ENCODE peak calls at places on chromosomes 13 and 19, in eight cellular contexts. T, F, G, O, Y, A, X and L are unnamed samples.

GRCh38 chr19:35088514-35088913 is 27.1 kb upstream of the FXYD3 start:
- DNase-seq in T (no peak), F (peak; percentile 92), G (peak; percentile 42), O (no peak), Y (no peak), A (no peak), X (no peak), L (no peak)

GRCh38 chr13:46595136-46595917 is 42.4 kb downstream of the LRCH1 start:
- DNase-seq in T (no peak), F (peak; percentile 58), G (peak; percentile 45), O (no peak), Y (no peak), A (no peak), X (no peak), L (no peak)

GRCh38 chr19:18416778-18417249 is 2.4 kb upstream of the SSBP4 start:
- DNase-seq in T (peak; percentile 92), F (peak; percentile 95), G (peak; percentile 90), O (peak; percentile 90), Y (peak; percentile 94), A (peak; percentile 71), X (peak; percentile 90), L (peak; percentile 90)

GRCh38 chr19:47637550-47637949 is 28.6 kb downstream of the BICRA start:
- DNase-seq in T (no peak), F (peak; percentile 39), G (peak; percentile 98), O (no peak), Y (no peak), A (no peak), X (no peak), L (no peak)

GRCh38 chr19:871446-872265 is 12.2 kb downstream of the CFD start:
- DNase-seq in T (peak; percentile 75), F (peak; percentile 69), G (peak; percentile 72), O (no peak), Y (no peak), A (no peak), X (no peak), L (no peak)

GRCh38 chr19:51292971-51293370 is 18.5 kb upstream of the IGLON5 start:
- DNase-seq in T (peak; percentile 61), F (no peak), G (no peak), O (no peak), Y (peak; percentile 25), A (no peak), X (no peak), L (no peak)

GRCh38 chr19:49767380-49767779 is 579 bp downstream of the AP2A1 start:
- DNase-seq in T (peak; percentile 59), F (peak; percentile 44), G (no peak), O (no peak), Y (no peak), A (no peak), X (no peak), L (no peak)

GRCh38 chr19:13228561-13228960 is 78.3 kb downstream of the IER2 start:
- DNase-seq in T (no peak), F (no peak), G (no peak), O (no peak), Y (no peak), A (no peak), X (no peak), L (no peak)

GRCh38 chr13:83414393-83414792 is 467.9 kb downstream of the SLITRK1 start:
- DNase-seq in T (no peak), F (peak; percentile 3), G (no peak), O (no peak), Y (no peak), A (no peak), X (no peak), L (no peak)

GRCh38 chr13:76019421-76020044 is 383.4 kb downstream of the LMO7 start:
- DNase-seq in T (peak; percentile 79), F (no peak), G (peak; percentile 12), O (peak; percentile 59), Y (peak; percentile 11), A (no peak), X (no peak), L (peak; percentile 45)

GRCh38 chr13:46495647-46496046 is 57.3 kb upstream of the LRCH1 start:
- DNase-seq in T (no peak), F (peak; percentile 72), G (peak; percentile 30), O (no peak), Y (no peak), A (no peak), X (no peak), L (no peak)

GRCh38 chr19:38045554-38046253 is 138.7 kb downstream of the SIPA1L3 start:
- DNase-seq in T (no peak), F (no peak), G (no peak), O (no peak), Y (no peak), A (no peak), X (no peak), L (no peak)

GRCh38 chr19:38042132-38042531 is 135.1 kb downstream of the SIPA1L3 start:
- DNase-seq in T (no peak), F (no peak), G (no peak), O (no peak), Y (no peak), A (no peak), X (no peak), L (no peak)

GRCh38 chr19:38043649-38044144 is 136.7 kb downstream of the SIPA1L3 start:
- DNase-seq in T (no peak), F (no peak), G (no peak), O (no peak), Y (no peak), A (no peak), X (no peak), L (no peak)

GRCh38 chr19:38046254-38047047 is 139.4 kb downstream of the SIPA1L3 start:
- DNase-seq in T (no peak), F (no peak), G (no peak), O (no peak), Y (no peak), A (no peak), X (no peak), L (no peak)

GRCh38 chr19:38044267-38045111 is 137.5 kb downstream of the SIPA1L3 start:
- DNase-seq in T (no peak), F (peak; percentile 66), G (no peak), O (no peak), Y (no peak), A (no peak), X (no peak), L (no peak)
- TF ChIP-seq CTCF in T (no peak), F (peak; percentile 7), G (no peak), O (no peak), Y (no peak), A (no peak), X (no peak), L (no peak)

GRCh38 chr13:30110301-30111070 is 196.9 kb downstream of the KATNAL1 start:
- DNase-seq in T (no peak), F (peak; percentile 57), G (no peak), O (no peak), Y (peak; percentile 34), A (no peak), X (no peak), L (no peak)

GRCh38 chr13:30109471-30110135 is 197.7 kb downstream of the KATNAL1 start:
- DNase-seq in T (no peak), F (no peak), G (no peak), O (no peak), Y (no peak), A (no peak), X (no peak), L (no peak)

GRCh38 chr13:30113531-30113930 is 193.8 kb downstream of the KATNAL1 start:
- DNase-seq in T (no peak), F (no peak), G (no peak), O (no peak), Y (no peak), A (no peak), X (no peak), L (no peak)

GRCh38 chr13:30112602-30113435 is 194.5 kb downstream of the KATNAL1 start:
- DNase-seq in T (peak; percentile 87), F (peak; percentile 94), G (peak; percentile 90), O (peak; percentile 88), Y (peak; percentile 69), A (peak; percentile 71), X (peak; percentile 76), L (peak; percentile 86)

GRCh38 chr13:30111810-30112209 is 195.5 kb downstream of the KATNAL1 start:
- DNase-seq in T (no peak), F (peak; percentile 19), G (no peak), O (no peak), Y (no peak), A (no peak), X (no peak), L (peak; percentile 41)
- TF ChIP-seq CTCF in T (peak; percentile 18), F (peak; percentile 11), G (peak; percentile 35), O (no peak), Y (no peak), A (no peak), X (no peak), L (peak; percentile 29)

GRCh38 chr13:77056886-77057285 is 29.9 kb upstream of the FBXL3 start:
- DNase-seq in T (no peak), F (no peak), G (no peak), O (no peak), Y (no peak), A (no peak), X (no peak), L (no peak)

GRCh38 chr13:77067519-77067918 is 40.6 kb upstream of the FBXL3 start:
- DNase-seq in T (no peak), F (no peak), G (no peak), O (no peak), Y (no peak), A (no peak), X (no peak), L (no peak)

GRCh38 chr13:77065456-77066147 is 38.6 kb upstream of the FBXL3 start:
- DNase-seq in T (no peak), F (no peak), G (no peak), O (no peak), Y (no peak), A (no peak), X (no peak), L (no peak)

GRCh38 chr13:77061362-77061761 is 34.4 kb upstream of the FBXL3 start:
- DNase-seq in T (no peak), F (no peak), G (no peak), O (no peak), Y (no peak), A (no peak), X (no peak), L (no peak)

GRCh38 chr13:77062097-77062496 is 35.1 kb upstream of the FBXL3 start:
- DNase-seq in T (no peak), F (peak; percentile 38), G (no peak), O (no peak), Y (no peak), A (no peak), X (no peak), L (no peak)
- TF ChIP-seq CTCF in T (no peak), F (no peak), G (no peak), O (no peak), Y (no peak), A (no peak), X (no peak), L (no peak)

GRCh38 chr19:42115219-42115618 is 17.0 kb downstream of the POU2F2 start:
- DNase-seq in T (no peak), F (peak; percentile 76), G (peak; percentile 54), O (no peak), Y (no peak), A (no peak), X (no peak), L (no peak)

GRCh38 chr19:42115705-42116104 is 16.5 kb downstream of the POU2F2 start:
- DNase-seq in T (no peak), F (no peak), G (no peak), O (no peak), Y (no peak), A (no peak), X (no peak), L (no peak)

GRCh38 chr19:42117076-42117475 is 15.2 kb downstream of the POU2F2 start:
- DNase-seq in T (no peak), F (no peak), G (no peak), O (no peak), Y (no peak), A (no peak), X (no peak), L (no peak)

GRCh38 chr19:42114412-42114811 is 17.8 kb downstream of the POU2F2 start:
- DNase-seq in T (no peak), F (peak; percentile 37), G (no peak), O (no peak), Y (no peak), A (no peak), X (no peak), L (no peak)

GRCh38 chr19:42116308-42117075 is 15.8 kb downstream of the POU2F2 start:
- DNase-seq in T (no peak), F (no peak), G (no peak), O (no peak), Y (no peak), A (no peak), X (no peak), L (no peak)
- TF ChIP-seq CTCF in T (no peak), F (no peak), G (peak; percentile 7), O (no peak), Y (no peak), A (no peak), X (no peak), L (no peak)